ENCODE peak calls at places on chromosomes 12 and 14, in nine cellular contexts. One of them, this sample, is unnamed.

GRCh38 chr14:70782361-70782760 is 27.0 kb downstream of the MAP3K9 start:
- DNase-seq in NCI-H748 treated with DMSO at 0.1 percent for 48 hours: no peak
- DNase-seq in amniotic stem cell: peak
- DNase-seq in activated T-helper 1 cell treated with Interleukin-2 at 50 U/mL for 16 hours: no peak
- DNase-seq in IMR-90: peak
- DNase-seq in pancreas: no peak
- DNase-seq in activated T-cell treated with anti-CD3 and anti-CD28 coated beads, Interleukin-2, amount 50 U/mL, for 72 hours: no peak
- DNase-seq in progenitor cell of endocrine pancreas: no peak
- DNase-seq in activated CD4-positive, alpha-beta T cell treated with anti-CD3 and anti-CD28 coated beads, Interleukin-2, amount 50 U/mL, for 48 hours: peak
- DNase-seq in this sample: no peak

GRCh38 chr12:133057446-133057845 is 20.1 kb downstream of the ZNF84 start:
- DNase-seq in NCI-H748 treated with DMSO at 0.1 percent for 48 hours: no peak
- DNase-seq in amniotic stem cell: no peak
- DNase-seq in activated T-helper 1 cell treated with Interleukin-2 at 50 U/mL for 16 hours: no peak
- DNase-seq in IMR-90: peak
- DNase-seq in pancreas: no peak
- DNase-seq in activated T-cell treated with anti-CD3 and anti-CD28 coated beads, Interleukin-2, amount 50 U/mL, for 72 hours: no peak
- DNase-seq in progenitor cell of endocrine pancreas: no peak
- DNase-seq in activated CD4-positive, alpha-beta T cell treated with anti-CD3 and anti-CD28 coated beads, Interleukin-2, amount 50 U/mL, for 48 hours: no peak
- DNase-seq in this sample: no peak

GRCh38 chr12:126663304-126664094 is 1598.3 kb downstream of the AACS start:
- DNase-seq in NCI-H748 treated with DMSO at 0.1 percent for 48 hours: peak
- DNase-seq in amniotic stem cell: no peak
- DNase-seq in activated T-helper 1 cell treated with Interleukin-2 at 50 U/mL for 16 hours: no peak
- DNase-seq in IMR-90: no peak
- DNase-seq in pancreas: no peak
- DNase-seq in activated T-cell treated with anti-CD3 and anti-CD28 coated beads, Interleukin-2, amount 50 U/mL, for 72 hours: no peak
- DNase-seq in progenitor cell of endocrine pancreas: no peak
- DNase-seq in activated CD4-positive, alpha-beta T cell treated with anti-CD3 and anti-CD28 coated beads, Interleukin-2, amount 50 U/mL, for 48 hours: peak
- DNase-seq in this sample: no peak

GRCh38 chr12:57724003-57724935 is 14.3 kb downstream of the AGAP2 start:
- DNase-seq in NCI-H748 treated with DMSO at 0.1 percent for 48 hours: no peak
- DNase-seq in amniotic stem cell: no peak
- DNase-seq in activated T-helper 1 cell treated with Interleukin-2 at 50 U/mL for 16 hours: no peak
- DNase-seq in IMR-90: no peak
- DNase-seq in pancreas: no peak
- DNase-seq in activated T-cell treated with anti-CD3 and anti-CD28 coated beads, Interleukin-2, amount 50 U/mL, for 72 hours: no peak
- DNase-seq in progenitor cell of endocrine pancreas: no peak
- DNase-seq in activated CD4-positive, alpha-beta T cell treated with anti-CD3 and anti-CD28 coated beads, Interleukin-2, amount 50 U/mL, for 48 hours: no peak
- DNase-seq in this sample: no peak

GRCh38 chr12:104314242-104314614 is 10.7 kb downstream of the EID3 start:
- DNase-seq in NCI-H748 treated with DMSO at 0.1 percent for 48 hours: no peak
- DNase-seq in amniotic stem cell: no peak
- DNase-seq in activated T-helper 1 cell treated with Interleukin-2 at 50 U/mL for 16 hours: no peak
- DNase-seq in IMR-90: peak
- DNase-seq in pancreas: no peak
- DNase-seq in activated T-cell treated with anti-CD3 and anti-CD28 coated beads, Interleukin-2, amount 50 U/mL, for 72 hours: no peak
- DNase-seq in progenitor cell of endocrine pancreas: no peak
- DNase-seq in activated CD4-positive, alpha-beta T cell treated with anti-CD3 and anti-CD28 coated beads, Interleukin-2, amount 50 U/mL, for 48 hours: no peak
- DNase-seq in this sample: no peak

GRCh38 chr12:130457215-130457614 is 119.5 kb downstream of the PIWIL1 start:
- DNase-seq in NCI-H748 treated with DMSO at 0.1 percent for 48 hours: no peak
- DNase-seq in amniotic stem cell: no peak
- DNase-seq in activated T-helper 1 cell treated with Interleukin-2 at 50 U/mL for 16 hours: no peak
- DNase-seq in IMR-90: no peak
- DNase-seq in pancreas: no peak
- DNase-seq in activated T-cell treated with anti-CD3 and anti-CD28 coated beads, Interleukin-2, amount 50 U/mL, for 72 hours: no peak
- DNase-seq in progenitor cell of endocrine pancreas: no peak
- DNase-seq in activated CD4-positive, alpha-beta T cell treated with anti-CD3 and anti-CD28 coated beads, Interleukin-2, amount 50 U/mL, for 48 hours: no peak
- DNase-seq in this sample: no peak

GRCh38 chr12:30725739-30726138 is 29.0 kb downstream of the CAPRIN2 start:
- DNase-seq in NCI-H748 treated with DMSO at 0.1 percent for 48 hours: no peak
- DNase-seq in amniotic stem cell: peak
- DNase-seq in activated T-helper 1 cell treated with Interleukin-2 at 50 U/mL for 16 hours: no peak
- DNase-seq in IMR-90: peak
- DNase-seq in pancreas: no peak
- DNase-seq in activated T-cell treated with anti-CD3 and anti-CD28 coated beads, Interleukin-2, amount 50 U/mL, for 72 hours: no peak
- DNase-seq in progenitor cell of endocrine pancreas: no peak
- DNase-seq in activated CD4-positive, alpha-beta T cell treated with anti-CD3 and anti-CD28 coated beads, Interleukin-2, amount 50 U/mL, for 48 hours: no peak
- DNase-seq in this sample: no peak

GRCh38 chr12:107418976-107419375 is 266.6 kb upstream of the PWP1 start:
- DNase-seq in NCI-H748 treated with DMSO at 0.1 percent for 48 hours: no peak
- DNase-seq in amniotic stem cell: no peak
- DNase-seq in activated T-helper 1 cell treated with Interleukin-2 at 50 U/mL for 16 hours: no peak
- DNase-seq in IMR-90: no peak
- DNase-seq in pancreas: no peak
- DNase-seq in activated T-cell treated with anti-CD3 and anti-CD28 coated beads, Interleukin-2, amount 50 U/mL, for 72 hours: no peak
- DNase-seq in progenitor cell of endocrine pancreas: no peak
- DNase-seq in activated CD4-positive, alpha-beta T cell treated with anti-CD3 and anti-CD28 coated beads, Interleukin-2, amount 50 U/mL, for 48 hours: no peak
- DNase-seq in this sample: no peak

This sample was measured in substantia nigra.